ENCODE peak calls at places on chromosomes 3 and 15, in ten cellular contexts. T, U, H, J, W, Y, V, D, A and P are unnamed samples.
A peak's percentile ranks its signal among the peaks of the same experiment; 100 is the strongest.

GRCh38 chr3:125383744-125384143 is 8.6 kb upstream of the ZNF148 start:
- DNase-seq in D (no peak), Y (no peak), A (no peak), W (no peak), T (no peak), V (no peak), H (no peak), J (no peak), U (no peak), P (no peak)

GRCh38 chr3:84586427-84586826 is 372.4 kb upstream of the CADM2 start:
- DNase-seq in H (no peak), V (no peak), A (no peak), T (no peak), W (no peak), U (no peak), D (no peak), J (no peak), Y (no peak), P (no peak)

GRCh38 chr3:155064920-155065319 is 15.2 kb upstream of the MME start:
- DNase-seq in A (no peak), U (no peak), H (no peak), W (no peak), T (no peak), J (no peak), Y (no peak), V (no peak), D (no peak), P (no peak)

GRCh38 chr3:136860541-136860940 is 1.5 kb upstream of the NCK1 start:
- DNase-seq in Y (no peak), A (no peak), U (no peak), D (no peak), V (no peak), H (no peak), W (no peak), J (no peak), T (no peak), P (no peak)

GRCh38 chr3:39150803-39151631 is 2.4 kb downstream of the CSRNP1 start:
- DNase-seq in H (no peak), T (peak; percentile 88), V (peak; percentile 98), Y (peak; percentile 97), U (peak; percentile 96), D (peak; percentile 91), A (peak; percentile 78), J (peak; percentile 73), W (no peak), P (peak; percentile 81)

GRCh38 chr3:183244981-183245476 is 8.0 kb upstream of the B3GNT5 start:
- DNase-seq in V (no peak), H (no peak), D (no peak), W (peak; percentile 44), T (no peak), J (no peak), A (no peak), U (peak; percentile 46), Y (no peak), P (no peak)

GRCh38 chr15:63188937-63189871 is at the start of gene RAB8B:
- DNase-seq in H (peak; percentile 67), U (peak; percentile 100), J (peak; percentile 99), Y (peak; percentile 99), W (peak; percentile 98), D (peak; percentile 99), V (peak; percentile 100), T (peak; percentile 96), A (peak; percentile 99), P (peak; percentile 99)

GRCh38 chr15:92018535-92019239 is 165.2 kb downstream of the SLCO3A1 start:
- DNase-seq in D (peak; percentile 41), Y (no peak), V (no peak), T (no peak), H (no peak), J (no peak), U (no peak), A (no peak), W (no peak), P (no peak)

GRCh38 chr3:72690646-72691045 is 157.6 kb downstream of the SHQ1 start:
- DNase-seq in T (no peak), H (no peak), A (no peak), U (no peak), Y (no peak), J (no peak), D (no peak), V (no peak), W (no peak), P (no peak)

GRCh38 chr3:58260261-58260731 is 22.7 kb downstream of the ABHD6 start:
- DNase-seq in Y (no peak), T (peak; percentile 14), W (no peak), H (no peak), U (no peak), D (no peak), V (no peak), A (no peak), J (no peak), P (no peak)

GRCh38 chr3:192772495-192772894 is 45.2 kb upstream of the FGF12 start:
- DNase-seq in H (no peak), U (no peak), T (peak; percentile 12), Y (no peak), J (no peak), D (no peak), V (no peak), W (peak; percentile 60), A (peak; percentile 35), P (no peak)

GRCh38 chr3:140736863-140737460 is 59.1 kb downstream of the TRIM42 start:
- DNase-seq in W (peak; percentile 71), U (no peak), Y (peak; percentile 76), A (peak; percentile 33), H (no peak), J (peak; percentile 30), V (no peak), D (peak; percentile 25), T (peak; percentile 10), P (peak; percentile 18)

GRCh38 chr15:96693515-96693914 is 363.0 kb downstream of the NR2F2 start:
- DNase-seq in W (no peak), V (no peak), U (no peak), A (no peak), Y (no peak), H (no peak), T (no peak), D (no peak), J (no peak), P (no peak)

GRCh38 chr15:96699871-96700401 is 369.4 kb downstream of the NR2F2 start:
- DNase-seq in D (no peak), H (no peak), U (no peak), J (no peak), W (no peak), A (no peak), Y (no peak), V (no peak), T (no peak), P (no peak)

GRCh38 chr15:96695426-96695825 is 364.9 kb downstream of the NR2F2 start:
- DNase-seq in Y (no peak), V (no peak), W (no peak), J (no peak), H (no peak), T (no peak), U (no peak), D (no peak), A (no peak), P (no peak)

GRCh38 chr15:96692826-96693225 is 362.3 kb downstream of the NR2F2 start:
- DNase-seq in J (no peak), A (no peak), Y (no peak), H (no peak), T (no peak), W (no peak), U (no peak), D (no peak), V (no peak), P (no peak)

DNA sequence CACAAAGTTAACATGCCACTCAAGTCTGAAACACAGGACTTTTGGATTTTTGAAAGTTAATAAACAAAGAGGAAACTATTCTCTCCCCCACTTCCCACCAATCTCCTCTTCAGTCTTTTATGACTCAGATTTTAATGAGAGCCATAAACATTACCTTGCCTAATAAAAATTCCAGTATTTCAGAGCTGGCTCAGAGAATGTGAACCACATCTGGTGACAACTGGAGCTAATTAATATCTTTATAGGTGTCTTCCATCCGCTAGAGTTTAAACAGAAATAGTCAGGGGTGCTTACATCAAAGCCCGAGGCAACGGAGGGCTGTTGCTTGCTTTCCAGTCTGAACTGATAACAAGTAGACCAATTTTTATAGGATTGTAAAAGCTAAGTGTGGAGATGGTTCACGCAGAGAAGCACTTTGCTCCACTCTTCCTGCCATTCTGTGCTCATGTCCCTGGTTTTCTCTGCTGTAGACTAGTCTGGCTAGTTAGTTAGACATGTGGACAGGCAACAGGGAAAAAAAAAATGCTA is 363.6 kb downstream of the NR2F2 start:
- DNase-seq in V (no peak), J (no peak), T (no peak), H (no peak), Y (no peak), W (no peak), D (no peak), U (no peak), A (no peak), P (no peak)
- TF ChIP-seq EP300 in V (no peak), J (no peak), T (no peak), H (no peak), Y (no peak), W (no peak), D (no peak), U (no peak), A (no peak), P (no peak)

DNA sequence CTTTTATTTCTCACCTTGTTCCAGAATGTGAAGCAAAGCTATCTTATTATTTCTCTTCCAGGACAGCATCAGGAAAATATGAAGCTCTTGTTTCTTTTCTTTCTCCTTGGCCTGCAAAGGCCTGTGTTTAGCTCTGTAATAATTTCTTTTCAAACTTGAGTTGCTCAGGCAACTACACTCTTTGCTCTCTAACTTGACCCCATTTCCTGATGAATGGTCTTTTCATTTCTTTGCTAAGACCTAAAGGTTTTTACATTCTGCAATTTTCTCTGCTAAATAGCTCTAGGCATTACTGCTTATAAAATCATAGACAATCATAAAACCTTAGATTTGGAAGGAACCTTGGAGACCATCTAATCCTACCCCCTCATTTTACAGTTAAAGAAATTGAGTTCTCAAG is 26.2 kb upstream of the ZNF770 start:
- DNase-seq in W (no peak), V (no peak), Y (no peak), D (no peak), T (no peak), U (no peak), A (no peak), H (no peak), J (no peak), P (no peak)
- TF ChIP-seq EP300 in W (no peak), V (no peak), Y (no peak), D (no peak), T (no peak), U (no peak), A (no peak), H (no peak), J (no peak), P (no peak)

DNA sequence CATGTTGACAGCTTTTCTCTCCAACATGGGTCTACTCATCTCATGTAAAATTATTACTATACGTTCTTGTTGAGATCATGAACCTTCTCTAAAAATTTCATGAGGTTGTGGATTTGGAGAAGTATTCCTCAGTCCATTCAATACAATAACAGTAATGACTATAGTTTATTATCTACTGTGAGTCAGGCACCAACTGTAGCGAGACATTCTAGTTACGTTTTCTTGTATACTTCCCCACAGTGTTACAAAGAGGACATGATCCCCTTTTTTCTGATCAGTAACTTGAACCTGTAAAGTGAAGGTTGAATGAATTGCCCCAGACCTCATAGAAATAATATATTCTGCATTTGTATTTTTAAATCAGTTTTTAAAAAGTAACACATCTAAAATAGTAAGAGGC is 76.4 kb downstream of the AKAP13 start:
- DNase-seq in V (no peak), Y (no peak), D (no peak), T (no peak), A (no peak), J (no peak), W (no peak), U (no peak), H (no peak), P (no peak)
- TF ChIP-seq EP300 in V (no peak), Y (no peak), D (no peak), T (no peak), A (no peak), J (no peak), W (no peak), U (no peak), H (no peak), P (no peak)

GRCh38 chr3:160331127-160331937 is 67.7 kb downstream of the IFT80 start:
- DNase-seq in V (no peak), T (peak; percentile 69), Y (no peak), J (no peak), W (no peak), U (no peak), H (no peak), A (no peak), D (no peak), P (no peak)
- TF ChIP-seq EP300 in V (no peak), T (peak; percentile 46), Y (no peak), J (no peak), W (no peak), U (no peak), H (no peak), A (no peak), D (no peak), P (no peak)